ENCODE peak calls at places on chromosomes 6 and 20, in six cellular contexts. H, G, C, P, A and Z are unnamed samples.

GRCh38 chr20:15047561-15047960 is 710.1 kb upstream of the FLRT3 start:
- DNase-seq in H (no peak), G (no peak), C (no peak), P (no peak), A (no peak), Z (no peak)

GRCh38 chr6:143507358-143508145 is 4.0 kb downstream of the FUCA2 start:
- DNase-seq in H (no peak), G (no peak), C (no peak), P (no peak), A (no peak), Z (no peak)

GRCh38 chr6:117298941-117299340 is 33.6 kb downstream of the VGLL2 start:
- DNase-seq in H (no peak), G (no peak), C (no peak), P (no peak), A (no peak), Z (no peak)

GRCh38 chr6:13813011-13813410 is 1.3 kb downstream of the MCUR1 start:
- DNase-seq in H (no peak), G (no peak), C (no peak), P (no peak), A (no peak), Z (no peak)

GRCh38 chr6:105817961-105818360 is 268.2 kb upstream of the PRDM1 start:
- DNase-seq in H (no peak), G (no peak), C (no peak), P (no peak), A (no peak), Z (no peak)

GRCh38 chr6:107237992-107238660 is 122.8 kb upstream of the BEND3 start:
- DNase-seq in H (no peak), G (no peak), C (no peak), P (no peak), A (no peak), Z (no peak)

GRCh38 chr20:20017852-20018245 is 687 bp downstream of the NAA20 start:
- DNase-seq in H (peak; percentile 40), G (no peak), C (no peak), P (no peak), A (no peak), Z (peak; percentile 16)

GRCh38 chr20:46605978-46606816 is 45.1 kb downstream of the SLC13A3 start:
- DNase-seq in H (no peak), G (no peak), C (no peak), P (no peak), A (no peak), Z (no peak)

GRCh38 chr6:88599561-88599960 is 363.9 kb downstream of the RNGTT start:
- DNase-seq in H (peak; percentile 13), G (no peak), C (no peak), P (no peak), A (no peak), Z (peak; percentile 20)

GRCh38 chr6:2078888-2079287 is 166.5 kb downstream of the GMDS start:
- DNase-seq in H (no peak), G (no peak), C (no peak), P (peak; percentile 11), A (no peak), Z (no peak)

GRCh38 chr6:111550953-111551352 is 54.7 kb downstream of the TRAF3IP2 start:
- DNase-seq in H (no peak), G (no peak), C (no peak), P (no peak), A (no peak), Z (no peak)

GRCh38 chr6:163296835-163297519 is 117.5 kb upstream of the QKI start:
- DNase-seq in H (no peak), G (no peak), C (no peak), P (no peak), A (no peak), Z (no peak)

GRCh38 chr20:38599410-38599882 is 2.2 kb upstream of the ARHGAP40 start:
- DNase-seq in H (peak; percentile 57), G (no peak), C (peak; percentile 85), P (no peak), A (no peak), Z (no peak)

GRCh38 chr6:18742406-18742805 is 355.3 kb downstream of the RNF144B start:
- DNase-seq in H (no peak), G (no peak), C (no peak), P (no peak), A (no peak), Z (no peak)

GRCh38 chr6:138680085-138680484 is 93.5 kb upstream of the CCDC28A start:
- DNase-seq in H (no peak), G (no peak), C (no peak), P (no peak), A (no peak), Z (no peak)

GRCh38 chr6:26660096-26660425 is 515 bp upstream of the ZNF322 start:
- DNase-seq in H (peak; percentile 27), G (no peak), C (no peak), P (no peak), A (no peak), Z (peak; percentile 16)

GRCh38 chr20:57557926-57558613 is 2.8 kb upstream of the PCK1 start:
- DNase-seq in H (no peak), G (no peak), C (no peak), P (no peak), A (no peak), Z (no peak)

GRCh38 chr20:48909910-48910309 is 11.6 kb upstream of the ARFGEF2 start:
- DNase-seq in H (no peak), G (no peak), C (no peak), P (no peak), A (no peak), Z (no peak)

GRCh38 chr20:62355527-62356142 is 11.5 kb downstream of the LAMA5 start:
- DNase-seq in H (peak; percentile 65), G (no peak), C (no peak), P (no peak), A (no peak), Z (no peak)

GRCh38 chr6:90393232-90393884 is 96.7 kb upstream of the BACH2 start:
- DNase-seq in H (peak; percentile 12), G (no peak), C (peak; percentile 53), P (no peak), A (peak; percentile 66), Z (no peak)

GRCh38 chr6:43491750-43492661 is 14.6 kb downstream of the TJAP1 start:
- DNase-seq in H (no peak), G (peak; percentile 88), C (peak; percentile 76), P (no peak), A (no peak), Z (no peak)

DNA sequence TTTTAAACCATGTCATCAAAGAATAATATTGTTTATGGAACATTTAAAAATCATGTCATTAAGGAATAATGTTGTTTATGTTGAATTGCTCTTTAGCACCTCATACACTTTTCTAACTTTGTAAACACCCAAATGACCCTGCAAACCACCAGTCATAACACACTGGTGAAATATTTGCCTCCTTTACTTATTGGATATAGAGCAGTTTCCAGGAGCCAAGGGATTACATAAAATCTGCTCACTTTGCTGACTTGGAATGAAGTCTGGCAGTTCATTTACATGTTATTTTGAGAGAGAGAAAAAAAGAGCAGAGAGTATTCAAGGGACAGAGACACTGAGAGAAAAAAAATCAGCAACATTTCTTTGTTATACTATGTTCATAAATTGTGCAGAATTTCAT is 46.5 kb upstream of the DEFB112 start:
- DNase-seq in H (no peak), G (no peak), C (no peak), P (no peak), A (no peak), Z (no peak)
- TF ChIP-seq POLR2AphosphoS5 in H (no peak), G (no peak), C (no peak), P (no peak), A (no peak), Z (no peak)

GRCh38 chr20:36686504-36686903 is 40.5 kb upstream of the SLA2 start:
- DNase-seq in H (no peak), G (no peak), C (no peak), P (no peak), A (no peak), Z (no peak)

GRCh38 chr20:36687850-36688249 is 41.9 kb upstream of the SLA2 start:
- DNase-seq in H (no peak), G (no peak), C (no peak), P (no peak), A (no peak), Z (no peak)

GRCh38 chr20:36686944-36687343 is 40.9 kb upstream of the SLA2 start:
- DNase-seq in H (no peak), G (no peak), C (no peak), P (no peak), A (no peak), Z (no peak)

GRCh38 chr20:36682311-36682710 is 36.3 kb upstream of the SLA2 start:
- DNase-seq in H (no peak), G (no peak), C (no peak), P (no peak), A (no peak), Z (no peak)

DNA sequence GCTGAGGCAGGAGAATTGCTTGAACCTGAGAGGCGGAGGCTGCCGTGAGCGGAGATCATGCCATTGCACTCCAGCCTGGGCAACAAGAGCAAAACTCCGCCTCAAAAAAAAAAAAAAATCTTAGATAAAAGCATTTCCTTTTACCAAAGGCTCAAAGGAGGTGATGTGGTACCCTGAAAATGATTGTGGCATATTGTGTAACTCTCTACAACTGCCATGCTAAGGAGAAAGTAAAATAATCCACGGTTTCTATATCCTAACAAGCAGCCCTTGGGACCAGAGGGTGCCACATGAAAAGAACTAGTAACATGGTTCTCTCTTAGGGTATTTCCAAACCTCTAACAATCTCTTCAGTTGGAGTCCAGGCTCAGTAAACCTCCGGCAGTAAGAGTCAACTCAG is 38.8 kb upstream of the SLA2 start:
- DNase-seq in H (no peak), G (no peak), C (no peak), P (no peak), A (no peak), Z (no peak)
- TF ChIP-seq POLR2AphosphoS5 in H (no peak), G (no peak), C (no peak), P (no peak), A (no peak), Z (no peak)

DNA sequence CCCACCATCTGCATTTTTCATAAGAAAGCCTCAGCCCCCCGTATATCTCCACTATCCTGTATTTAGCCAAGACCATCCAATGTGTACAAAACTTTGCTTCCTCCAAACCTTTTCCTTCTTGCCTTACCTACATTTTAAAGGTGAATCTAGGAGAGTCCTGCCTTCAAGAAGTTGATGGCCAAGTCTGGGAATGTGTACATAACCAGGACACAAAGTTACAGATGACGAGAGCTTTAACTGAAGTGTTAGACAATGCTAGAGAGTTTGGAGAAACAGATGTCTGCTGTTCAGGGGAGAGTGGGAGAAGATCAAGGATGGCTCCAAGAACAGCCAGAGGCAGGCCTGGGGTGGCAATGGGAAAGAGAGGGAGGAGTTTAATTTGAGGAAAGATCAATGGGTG is 2.3 kb upstream of the UQCC2 start:
- DNase-seq in H (no peak), G (no peak), C (no peak), P (no peak), A (no peak), Z (no peak)
- TF ChIP-seq POLR2AphosphoS5 in H (no peak), G (no peak), C (no peak), P (no peak), A (no peak), Z (no peak)

GRCh38 chr6:46990031-46990644 is 52.0 kb downstream of the ADGRF1 start:
- DNase-seq in H (no peak), G (no peak), C (no peak), P (no peak), A (no peak), Z (no peak)

GRCh38 chr6:46994933-46995332 is 47.2 kb downstream of the ADGRF1 start:
- DNase-seq in H (no peak), G (no peak), C (no peak), P (no peak), A (no peak), Z (no peak)

GRCh38 chr6:46996860-46997641 is 45.1 kb downstream of the ADGRF1 start:
- DNase-seq in H (peak; percentile 49), G (no peak), C (no peak), P (no peak), A (no peak), Z (no peak)

GRCh38 chr6:46997646-46998045 is 44.5 kb downstream of the ADGRF1 start:
- DNase-seq in H (no peak), G (no peak), C (no peak), P (no peak), A (no peak), Z (no peak)

GRCh38 chr6:46993846-46994245 is 48.3 kb downstream of the ADGRF1 start:
- DNase-seq in H (peak; percentile 28), G (no peak), C (no peak), P (no peak), A (no peak), Z (no peak)
- TF ChIP-seq POLR2AphosphoS5 in H (no peak), G (no peak), C (no peak), P (no peak), A (no peak), Z (no peak)